ENCODE peak calls at places on chromosomes 2 and 18, in four cellular contexts. Q is heart right ventricle, L is dorsolateral prefrontal cortex, V is astrocyte. X is an unnamed sample.

GRCh38 chr18:24094561-24094960 is 44.3 kb upstream of the CABYR start:
- DNase-seq in Q (no peak), L (no peak), V (no peak), X (no peak)

GRCh38 chr2:64609229-64609994 is 44.3 kb downstream of the SERTAD2 start:
- DNase-seq in Q (peak), L (no peak), V (no peak), X (peak)

GRCh38 chr18:59846814-59847490 is 52.8 kb upstream of the PMAIP1 start:
- DNase-seq in Q (no peak), L (no peak), V (peak), X (peak)

GRCh38 chr18:68796936-68797690 is 767 bp upstream of the CCDC102B start:
- DNase-seq in Q (peak), L (no peak), V (peak), X (peak)

GRCh38 chr2:95049961-95050360 is 24.5 kb downstream of the MAL start:
- DNase-seq in Q (no peak), L (no peak), V (no peak), X (no peak)

GRCh38 chr18:78776706-78777105 is 202.9 kb upstream of the SALL3 start:
- DNase-seq in Q (no peak), L (no peak), V (no peak), X (no peak)

GRCh38 chr18:26549486-26550435 is 1.4 kb upstream of the KCTD1 start:
- DNase-seq in Q (peak), L (peak), V (peak), X (peak)

GRCh38 chr2:37344453-37345361 is at the start of gene QPCT:
- DNase-seq in Q (peak), L (peak), V (peak), X (peak)

GRCh38 chr2:11574176-11575046 is 40.6 kb downstream of the GREB1 start:
- DNase-seq in Q (no peak), L (no peak), V (no peak), X (no peak)

GRCh38 chr18:14907420-14907819 is 159.4 kb downstream of the ANKRD30B start:
- DNase-seq in Q (no peak), L (no peak), V (no peak), X (no peak)

GRCh38 chr2:216925632-216926366 is 65.9 kb upstream of the TNP1 start:
- DNase-seq in Q (no peak), L (no peak), V (no peak), X (no peak)

GRCh38 chr18:55763298-55763697 is 175.3 kb upstream of the TCF4 start:
- DNase-seq in Q (no peak), L (no peak), V (peak), X (peak)

GRCh38 chr2:10412380-10412779 is 35.7 kb downstream of the ODC1 start:
- DNase-seq in Q (no peak), L (peak), V (no peak), X (peak)

GRCh38 chr2:241551998-241552737 is 6.4 kb upstream of the BOK start:
- DNase-seq in Q (no peak), L (no peak), V (no peak), X (no peak)

GRCh38 chr2:73006969-73007710 is 64.4 kb downstream of the SFXN5 start:
- DNase-seq in Q (no peak), L (no peak), V (no peak), X (peak)

GRCh38 chr2:189802396-189802912 is 18.2 kb downstream of the PMS1 start:
- DNase-seq in Q (no peak), L (no peak), V (no peak), X (no peak)

GRCh38 chr2:234949762-234950434 is 1.9 kb upstream of the SH3BP4 start:
- DNase-seq in Q (no peak), L (no peak), V (peak), X (peak)

GRCh38 chr2:145842002-145842401 is 1322.1 kb upstream of the ZEB2 start:
- DNase-seq in Q (no peak), L (no peak), V (no peak), X (no peak)

GRCh38 chr2:26617259-26618083 is 23.7 kb downstream of the CIB4 start:
- DNase-seq in Q (no peak), L (no peak), V (no peak), X (no peak)

GRCh38 chr18:43620936-43621335 is 343.6 kb upstream of the SYT4 start:
- DNase-seq in Q (no peak), L (no peak), V (peak), X (peak)
- TF ChIP-seq CTCF in Q (peak), L (peak), V (peak), X (peak)

GRCh38 chr2:85867121-85867520 is 21.7 kb downstream of the ST3GAL5 start:
- DNase-seq in Q (no peak), L (no peak), V (no peak), X (no peak)

GRCh38 chr2:85871494-85872164 is 17.2 kb downstream of the ST3GAL5 start:
- DNase-seq in Q (no peak), L (no peak), V (no peak), X (no peak)

GRCh38 chr2:85866165-85866659 is 22.6 kb downstream of the ST3GAL5 start:
- DNase-seq in Q (no peak), L (no peak), V (no peak), X (no peak)

GRCh38 chr2:85867556-85868292 is 21.1 kb downstream of the ST3GAL5 start:
- DNase-seq in Q (no peak), L (no peak), V (no peak), X (no peak)

DNA sequence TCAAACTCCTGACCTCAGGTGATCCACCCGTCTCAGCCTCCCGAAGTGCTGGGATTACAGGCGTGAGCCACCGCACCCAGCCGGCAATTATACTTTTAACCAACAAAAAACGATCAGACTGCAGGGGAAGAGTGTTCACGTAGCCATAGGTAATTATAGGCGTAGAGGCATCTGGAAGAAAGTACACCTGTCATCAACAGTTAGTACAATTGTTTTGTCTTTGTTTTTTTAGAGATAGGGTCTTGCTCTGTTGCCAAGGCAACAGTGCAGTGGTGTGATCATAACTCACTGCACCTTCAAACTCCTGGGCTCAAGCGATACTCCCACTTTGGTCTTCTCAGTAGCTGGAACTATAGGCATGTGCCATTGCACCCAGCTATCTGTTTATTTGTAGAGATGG is 20.0 kb downstream of the ST3GAL5 start:
- DNase-seq in Q (no peak), L (no peak), V (no peak), X (no peak)
- TF ChIP-seq CTCF in Q (no peak), L (no peak), V (no peak), X (no peak)

GRCh38 chr2:75315436-75315835 is 116.1 kb upstream of the TACR1 start:
- DNase-seq in Q (no peak), L (no peak), V (no peak), X (no peak)

GRCh38 chr2:75311521-75311920 is 112.2 kb upstream of the TACR1 start:
- DNase-seq in Q (no peak), L (no peak), V (no peak), X (no peak)

GRCh38 chr2:75310915-75311314 is 111.6 kb upstream of the TACR1 start:
- DNase-seq in Q (no peak), L (no peak), V (no peak), X (no peak)

GRCh38 chr2:75309596-75310290 is 110.4 kb upstream of the TACR1 start:
- DNase-seq in Q (no peak), L (no peak), V (peak), X (no peak)

GRCh38 chr2:75311993-75312392 is 112.7 kb upstream of the TACR1 start:
- DNase-seq in Q (no peak), L (no peak), V (no peak), X (no peak)
- TF ChIP-seq CTCF in Q (no peak), L (no peak), V (no peak), X (no peak)

GRCh38 chr2:75162897-75163296 is 36.4 kb downstream of the TACR1 start:
- DNase-seq in Q (no peak), L (no peak), V (no peak), X (no peak)

GRCh38 chr2:75155115-75155514 is 44.2 kb downstream of the TACR1 start:
- DNase-seq in Q (no peak), L (no peak), V (no peak), X (no peak)

GRCh38 chr2:75153221-75153620 is 46.1 kb downstream of the TACR1 start:
- DNase-seq in Q (no peak), L (no peak), V (no peak), X (no peak)

GRCh38 chr2:75157435-75157834 is 41.9 kb downstream of the TACR1 start:
- DNase-seq in Q (no peak), L (no peak), V (no peak), X (no peak)
- TF ChIP-seq CTCF in Q (peak), L (no peak), V (peak), X (peak)

DNA sequence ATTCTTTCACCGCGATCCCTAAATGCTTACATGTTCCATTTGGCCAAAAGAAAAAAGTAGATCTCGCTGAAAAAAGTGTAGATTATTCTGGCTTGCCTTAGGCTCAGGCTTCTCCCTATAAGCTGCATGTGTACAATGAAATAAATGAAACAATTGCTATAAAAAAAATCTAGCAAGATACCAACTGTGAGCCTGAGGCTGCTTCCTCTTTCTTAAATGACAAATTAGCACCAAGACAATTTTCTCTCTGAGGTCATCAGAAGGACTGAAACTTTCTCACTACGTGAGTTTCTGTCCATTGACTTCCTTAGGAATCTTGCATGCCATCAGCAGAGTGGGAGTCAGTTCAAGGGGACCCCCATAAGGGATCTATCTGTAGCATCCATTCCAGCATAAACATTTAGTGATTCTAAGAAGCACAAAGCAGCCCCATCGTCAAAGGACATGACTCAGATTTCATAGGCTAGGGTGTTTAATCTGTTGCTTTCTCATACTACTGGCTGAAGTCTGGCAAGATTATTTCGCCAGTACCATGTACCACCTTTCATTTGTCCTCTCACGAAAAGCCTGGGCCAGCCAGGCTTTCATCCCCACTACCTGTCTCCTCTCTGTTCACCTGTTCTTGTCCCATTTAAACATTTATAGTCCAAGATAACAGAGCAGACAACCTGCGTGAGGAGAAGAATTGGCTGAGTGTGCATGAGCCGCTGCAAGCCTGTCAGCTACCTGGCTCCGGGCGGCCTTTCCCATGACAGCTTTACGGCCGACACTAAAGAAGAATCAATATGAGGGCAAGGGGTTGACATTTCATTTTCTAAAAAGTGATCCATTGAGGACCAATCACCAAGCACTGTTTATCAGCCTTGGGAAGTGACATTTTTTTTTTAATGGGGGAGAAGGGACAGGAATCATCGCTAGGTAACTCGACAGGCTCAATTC is 120.0 kb downstream of the EPHA4 start:
- DNase-seq in Q (no peak), L (no peak), V (no peak), X (no peak)
- TF ChIP-seq CTCF in Q (no peak), L (no peak), V (no peak), X (no peak)

DNA sequence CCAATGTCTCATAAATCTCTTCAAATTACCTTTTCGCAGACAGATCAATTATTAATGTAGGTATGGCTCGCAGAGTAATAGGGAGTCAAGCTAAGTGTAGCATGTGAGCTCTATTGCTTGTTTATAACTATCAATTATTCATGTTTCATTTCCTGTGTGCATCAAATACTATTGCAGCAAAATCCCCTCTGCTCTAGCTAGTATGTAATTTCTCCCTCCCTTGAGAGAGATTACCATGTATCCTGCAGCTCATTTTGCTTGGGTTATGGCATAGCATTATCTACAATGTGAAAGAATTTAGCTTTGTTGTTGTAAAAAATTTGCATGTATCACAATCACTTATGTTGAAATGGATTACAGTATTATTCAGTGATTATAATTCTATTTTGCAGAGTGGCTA is 65.6 kb upstream of the SCN1A start:
- DNase-seq in Q (no peak), L (no peak), V (no peak), X (no peak)
- TF ChIP-seq CTCF in Q (no peak), L (no peak), V (no peak), X (no peak)

GRCh38 chr2:109318150-109318948 is 189.3 kb downstream of the SH3RF3 start:
- DNase-seq in Q (peak), L (no peak), V (peak), X (peak)
- TF ChIP-seq CTCF in Q (peak), L (no peak), V (no peak), X (peak)

X was measured in choroid plexus epithelial cell.